ENCODE peak calls at places on chromosomes 2 and 18, in ten cellular contexts. One of them, this sample, is unnamed. For H3K4me1 and H3K9me3, the result is how much of the 10 kb centered on the place peaks cover.

GRCh38 chr2:203870481-203870880 is 2.9 kb downstream of the CTLA4 start:
- DNase-seq in cardiac muscle cell: no peak
- DNase-seq in mammary epithelial cell: no peak
- DNase-seq in CD4-positive, CD25-positive, alpha-beta regulatory T cell: no peak
- DNase-seq in mucosa of descending colon: peak
- DNase-seq in stomach: no peak
- DNase-seq in effector memory CD4-positive, alpha-beta T cell: no peak
- DNase-seq in right atrium auricular region: no peak
- DNase-seq in Peyer's patch: no peak
- DNase-seq in astrocyte: no peak
- DNase-seq in this sample: no peak

GRCh38 chr2:101717041-101717817 is 19.7 kb downstream of the MAP4K4 start:
- DNase-seq in cardiac muscle cell: no peak
- DNase-seq in mammary epithelial cell: no peak
- DNase-seq in CD4-positive, CD25-positive, alpha-beta regulatory T cell: peak
- DNase-seq in mucosa of descending colon: peak
- DNase-seq in stomach: no peak
- DNase-seq in effector memory CD4-positive, alpha-beta T cell: peak
- DNase-seq in right atrium auricular region: no peak
- DNase-seq in Peyer's patch: no peak
- DNase-seq in astrocyte: no peak
- DNase-seq in this sample: peak

GRCh38 chr2:174605687-174606086 is 8.1 kb upstream of the WIPF1 start:
- DNase-seq in cardiac muscle cell: peak
- DNase-seq in mammary epithelial cell: no peak
- DNase-seq in CD4-positive, CD25-positive, alpha-beta regulatory T cell: no peak
- DNase-seq in mucosa of descending colon: no peak
- DNase-seq in stomach: no peak
- DNase-seq in effector memory CD4-positive, alpha-beta T cell: no peak
- DNase-seq in right atrium auricular region: no peak
- DNase-seq in Peyer's patch: no peak
- DNase-seq in astrocyte: peak
- DNase-seq in this sample: no peak

GRCh38 chr18:36398419-36398818 is 100.9 kb downstream of the FHOD3 start:
- DNase-seq in cardiac muscle cell: no peak
- DNase-seq in mammary epithelial cell: peak
- DNase-seq in CD4-positive, CD25-positive, alpha-beta regulatory T cell: no peak
- DNase-seq in mucosa of descending colon: no peak
- DNase-seq in stomach: no peak
- DNase-seq in effector memory CD4-positive, alpha-beta T cell: no peak
- DNase-seq in right atrium auricular region: no peak
- DNase-seq in Peyer's patch: no peak
- DNase-seq in astrocyte: no peak
- DNase-seq in this sample: no peak

GRCh38 chr18:267380-267687 is 513 bp downstream of the THOC1 start:
- DNase-seq in cardiac muscle cell: no peak
- DNase-seq in mammary epithelial cell: no peak
- DNase-seq in CD4-positive, CD25-positive, alpha-beta regulatory T cell: no peak
- DNase-seq in mucosa of descending colon: no peak
- DNase-seq in stomach: no peak
- DNase-seq in effector memory CD4-positive, alpha-beta T cell: no peak
- DNase-seq in right atrium auricular region: no peak
- DNase-seq in Peyer's patch: no peak
- DNase-seq in astrocyte: peak
- DNase-seq in this sample: no peak

GRCh38 chr2:48270209-48270608 is 259.7 kb upstream of the STON1 start:
- DNase-seq in cardiac muscle cell: no peak
- DNase-seq in mammary epithelial cell: no peak
- DNase-seq in CD4-positive, CD25-positive, alpha-beta regulatory T cell: no peak
- DNase-seq in mucosa of descending colon: no peak
- DNase-seq in stomach: no peak
- DNase-seq in effector memory CD4-positive, alpha-beta T cell: no peak
- DNase-seq in right atrium auricular region: no peak
- DNase-seq in Peyer's patch: no peak
- DNase-seq in astrocyte: no peak
- DNase-seq in this sample: no peak

GRCh38 chr2:235148201-235149170 is 196.7 kb downstream of the SH3BP4 start:
- DNase-seq in cardiac muscle cell: no peak
- DNase-seq in mammary epithelial cell: no peak
- DNase-seq in CD4-positive, CD25-positive, alpha-beta regulatory T cell: no peak
- DNase-seq in mucosa of descending colon: no peak
- DNase-seq in stomach: no peak
- DNase-seq in effector memory CD4-positive, alpha-beta T cell: no peak
- DNase-seq in right atrium auricular region: no peak
- DNase-seq in Peyer's patch: no peak
- DNase-seq in astrocyte: no peak
- DNase-seq in this sample: no peak

GRCh38 chr2:157874997-157875719 is 972 bp downstream of the ACVR1 start:
- DNase-seq in cardiac muscle cell: peak
- DNase-seq in mammary epithelial cell: peak
- DNase-seq in CD4-positive, CD25-positive, alpha-beta regulatory T cell: no peak
- DNase-seq in mucosa of descending colon: peak
- DNase-seq in stomach: no peak
- DNase-seq in effector memory CD4-positive, alpha-beta T cell: no peak
- DNase-seq in right atrium auricular region: peak
- DNase-seq in Peyer's patch: no peak
- DNase-seq in astrocyte: peak
- DNase-seq in this sample: peak

GRCh38 chr2:241002275-241003046 is 4.0 kb downstream of the SNED1 start:
- DNase-seq in cardiac muscle cell: no peak
- DNase-seq in mammary epithelial cell: no peak
- DNase-seq in CD4-positive, CD25-positive, alpha-beta regulatory T cell: no peak
- DNase-seq in mucosa of descending colon: no peak
- DNase-seq in stomach: peak
- DNase-seq in effector memory CD4-positive, alpha-beta T cell: no peak
- DNase-seq in right atrium auricular region: peak
- DNase-seq in Peyer's patch: no peak
- DNase-seq in astrocyte: no peak
- DNase-seq in this sample: no peak

GRCh38 chr2:105138643-105139042 is 100.8 kb downstream of the MRPS9 start:
- DNase-seq in cardiac muscle cell: no peak
- DNase-seq in mammary epithelial cell: peak
- DNase-seq in CD4-positive, CD25-positive, alpha-beta regulatory T cell: no peak
- DNase-seq in mucosa of descending colon: no peak
- DNase-seq in stomach: no peak
- DNase-seq in effector memory CD4-positive, alpha-beta T cell: no peak
- DNase-seq in right atrium auricular region: no peak
- DNase-seq in Peyer's patch: no peak
- DNase-seq in astrocyte: no peak
- DNase-seq in this sample: no peak

GRCh38 chr2:161031516-161031915 is 128.7 kb upstream of the TANK start:
- DNase-seq in cardiac muscle cell: no peak
- DNase-seq in mammary epithelial cell: no peak
- DNase-seq in CD4-positive, CD25-positive, alpha-beta regulatory T cell: no peak
- DNase-seq in mucosa of descending colon: no peak
- DNase-seq in stomach: no peak
- DNase-seq in effector memory CD4-positive, alpha-beta T cell: no peak
- DNase-seq in right atrium auricular region: no peak
- DNase-seq in Peyer's patch: no peak
- DNase-seq in astrocyte: peak
- DNase-seq in this sample: no peak

GRCh38 chr2:78540255-78540654 is 485.2 kb upstream of the REG3G start:
- DNase-seq in cardiac muscle cell: no peak
- DNase-seq in mammary epithelial cell: no peak
- DNase-seq in CD4-positive, CD25-positive, alpha-beta regulatory T cell: no peak
- DNase-seq in mucosa of descending colon: no peak
- DNase-seq in stomach: no peak
- DNase-seq in effector memory CD4-positive, alpha-beta T cell: no peak
- DNase-seq in right atrium auricular region: no peak
- DNase-seq in Peyer's patch: no peak
- DNase-seq in astrocyte: no peak
- DNase-seq in this sample: no peak

GRCh38 chr2:62197017-62197586 is 1.2 kb downstream of the B3GNT2 start:
- DNase-seq in cardiac muscle cell: no peak
- DNase-seq in mammary epithelial cell: no peak
- DNase-seq in CD4-positive, CD25-positive, alpha-beta regulatory T cell: peak
- DNase-seq in mucosa of descending colon: peak
- DNase-seq in stomach: no peak
- DNase-seq in effector memory CD4-positive, alpha-beta T cell: no peak
- DNase-seq in right atrium auricular region: no peak
- DNase-seq in Peyer's patch: peak
- DNase-seq in astrocyte: no peak
- DNase-seq in this sample: peak

GRCh38 chr18:6015364-6015763 is 120.0 kb upstream of the TMEM200C start:
- DNase-seq in cardiac muscle cell: no peak
- DNase-seq in mammary epithelial cell: no peak
- DNase-seq in CD4-positive, CD25-positive, alpha-beta regulatory T cell: no peak
- DNase-seq in mucosa of descending colon: no peak
- DNase-seq in stomach: no peak
- DNase-seq in effector memory CD4-positive, alpha-beta T cell: no peak
- DNase-seq in right atrium auricular region: no peak
- DNase-seq in Peyer's patch: no peak
- DNase-seq in astrocyte: peak
- DNase-seq in this sample: no peak

DNA sequence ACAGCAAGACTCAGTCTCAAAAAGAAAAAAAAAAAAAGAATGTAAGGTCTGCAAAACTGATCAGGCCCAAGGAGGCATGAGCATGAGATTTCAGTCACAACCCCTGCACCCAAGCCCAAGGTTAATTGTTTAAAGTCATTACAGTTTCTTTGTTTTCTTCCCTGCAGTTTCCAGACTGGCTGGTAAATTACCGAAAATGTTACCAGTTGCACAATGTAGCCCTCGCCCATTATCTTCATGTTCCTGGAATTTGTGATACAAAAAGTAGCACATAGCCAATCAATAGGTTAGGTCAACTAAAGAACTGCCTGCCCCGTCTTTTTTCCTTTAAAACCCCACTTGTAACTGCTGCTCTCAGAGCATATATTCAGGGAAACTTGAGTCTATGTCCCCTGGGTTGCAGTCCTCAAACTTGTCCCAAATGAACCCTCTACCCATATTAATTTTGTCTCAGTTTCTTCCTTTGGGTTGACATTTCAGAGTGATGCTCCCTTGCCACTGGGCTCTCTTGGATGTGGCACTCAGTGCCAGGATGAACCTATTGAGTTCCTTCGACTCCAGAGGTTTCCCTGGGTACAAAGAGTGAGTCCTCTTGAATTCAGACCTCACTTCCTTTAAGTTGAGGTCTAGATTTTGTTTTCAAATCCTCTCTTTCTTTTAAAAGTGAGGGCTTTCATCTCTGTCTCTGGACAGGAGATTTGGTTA is 216.2 kb upstream of the HS6ST1 start:
- DNase-seq in cardiac muscle cell: peak
- DNase-seq in mammary epithelial cell: no peak
- DNase-seq in CD4-positive, CD25-positive, alpha-beta regulatory T cell: no peak
- DNase-seq in mucosa of descending colon: no peak
- DNase-seq in stomach: no peak
- DNase-seq in effector memory CD4-positive, alpha-beta T cell: no peak
- DNase-seq in right atrium auricular region: no peak
- DNase-seq in Peyer's patch: no peak
- DNase-seq in astrocyte: no peak
- DNase-seq in this sample: no peak
- H3K4me1 ChIP-seq in cardiac muscle cell: under half
- H3K4me1 ChIP-seq in mammary epithelial cell: under half
- H3K4me1 ChIP-seq in CD4-positive, CD25-positive, alpha-beta regulatory T cell: under half
- H3K4me1 ChIP-seq in mucosa of descending colon: under half
- H3K4me1 ChIP-seq in stomach: under half
- H3K4me1 ChIP-seq in effector memory CD4-positive, alpha-beta T cell: under half
- H3K4me1 ChIP-seq in right atrium auricular region: under half
- H3K4me1 ChIP-seq in Peyer's patch: under half
- H3K4me1 ChIP-seq in astrocyte: under half
- H3K4me1 ChIP-seq in this sample: under half

GRCh38 chr2:45876611-45877010 is 225.1 kb downstream of the PRKCE start:
- DNase-seq in cardiac muscle cell: no peak
- DNase-seq in mammary epithelial cell: no peak
- DNase-seq in CD4-positive, CD25-positive, alpha-beta regulatory T cell: no peak
- DNase-seq in mucosa of descending colon: no peak
- DNase-seq in stomach: no peak
- DNase-seq in effector memory CD4-positive, alpha-beta T cell: no peak
- DNase-seq in right atrium auricular region: no peak
- DNase-seq in Peyer's patch: no peak
- DNase-seq in astrocyte: no peak
- DNase-seq in this sample: no peak
- H3K9me3 ChIP-seq in cardiac muscle cell: under half
- H3K9me3 ChIP-seq in mammary epithelial cell: under half
- H3K9me3 ChIP-seq in CD4-positive, CD25-positive, alpha-beta regulatory T cell: under half
- H3K9me3 ChIP-seq in mucosa of descending colon: under half
- H3K9me3 ChIP-seq in stomach: under half
- H3K9me3 ChIP-seq in effector memory CD4-positive, alpha-beta T cell: under half
- H3K9me3 ChIP-seq in right atrium auricular region: under half
- H3K9me3 ChIP-seq in Peyer's patch: under half
- H3K9me3 ChIP-seq in astrocyte: under half
- H3K9me3 ChIP-seq in this sample: under half

GRCh38 chr2:108215794-108216211 is 24.0 kb upstream of the SULT1C3 start:
- DNase-seq in cardiac muscle cell: peak
- DNase-seq in mammary epithelial cell: peak
- DNase-seq in CD4-positive, CD25-positive, alpha-beta regulatory T cell: no peak
- DNase-seq in mucosa of descending colon: no peak
- DNase-seq in stomach: peak
- DNase-seq in effector memory CD4-positive, alpha-beta T cell: no peak
- DNase-seq in right atrium auricular region: no peak
- DNase-seq in Peyer's patch: peak
- DNase-seq in astrocyte: peak
- DNase-seq in this sample: no peak
- H3K4me3 ChIP-seq in cardiac muscle cell: no peak
- H3K4me3 ChIP-seq in mammary epithelial cell: no peak
- H3K4me3 ChIP-seq in CD4-positive, CD25-positive, alpha-beta regulatory T cell: no peak
- H3K4me3 ChIP-seq in mucosa of descending colon: no peak
- H3K4me3 ChIP-seq in stomach: no peak
- H3K4me3 ChIP-seq in effector memory CD4-positive, alpha-beta T cell: no peak
- H3K4me3 ChIP-seq in right atrium auricular region: no peak
- H3K4me3 ChIP-seq in Peyer's patch: no peak
- H3K4me3 ChIP-seq in astrocyte: no peak
- H3K4me3 ChIP-seq in this sample: no peak

GRCh38 chr2:63500398-63500797 is 87.9 kb downstream of the WDPCP start:
- DNase-seq in cardiac muscle cell: no peak
- DNase-seq in mammary epithelial cell: peak
- DNase-seq in CD4-positive, CD25-positive, alpha-beta regulatory T cell: no peak
- DNase-seq in mucosa of descending colon: no peak
- DNase-seq in stomach: no peak
- DNase-seq in effector memory CD4-positive, alpha-beta T cell: no peak
- DNase-seq in right atrium auricular region: no peak
- DNase-seq in Peyer's patch: no peak
- DNase-seq in astrocyte: no peak
- DNase-seq in this sample: no peak

GRCh38 chr2:63494100-63494499 is 94.2 kb downstream of the WDPCP start:
- DNase-seq in cardiac muscle cell: no peak
- DNase-seq in mammary epithelial cell: no peak
- DNase-seq in CD4-positive, CD25-positive, alpha-beta regulatory T cell: no peak
- DNase-seq in mucosa of descending colon: no peak
- DNase-seq in stomach: no peak
- DNase-seq in effector memory CD4-positive, alpha-beta T cell: no peak
- DNase-seq in right atrium auricular region: no peak
- DNase-seq in Peyer's patch: no peak
- DNase-seq in astrocyte: no peak
- DNase-seq in this sample: no peak

GRCh38 chr2:63497561-63497960 is 90.7 kb downstream of the WDPCP start:
- DNase-seq in cardiac muscle cell: no peak
- DNase-seq in mammary epithelial cell: peak
- DNase-seq in CD4-positive, CD25-positive, alpha-beta regulatory T cell: no peak
- DNase-seq in mucosa of descending colon: no peak
- DNase-seq in stomach: no peak
- DNase-seq in effector memory CD4-positive, alpha-beta T cell: no peak
- DNase-seq in right atrium auricular region: no peak
- DNase-seq in Peyer's patch: no peak
- DNase-seq in astrocyte: no peak
- DNase-seq in this sample: no peak

DNA sequence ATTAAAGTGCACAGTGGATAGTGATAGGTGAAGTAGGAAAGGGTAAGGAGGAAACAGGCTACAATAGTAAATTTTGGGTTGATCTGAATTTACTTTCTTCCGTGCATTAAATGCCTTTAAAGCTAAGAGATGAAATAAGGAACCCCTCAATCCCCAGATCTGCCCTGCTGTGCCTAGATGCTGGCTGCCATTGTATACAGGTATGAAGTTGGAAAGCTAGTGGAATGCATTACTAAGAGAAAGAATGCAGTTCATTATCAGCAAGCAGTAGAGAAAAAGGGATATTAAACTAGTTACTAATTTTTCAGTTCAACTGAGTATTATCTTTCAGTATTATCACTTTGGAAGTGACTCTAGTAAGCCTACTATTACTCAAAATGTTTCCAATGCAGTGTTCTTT is 93.3 kb downstream of the WDPCP start:
- DNase-seq in cardiac muscle cell: no peak
- DNase-seq in mammary epithelial cell: no peak
- DNase-seq in CD4-positive, CD25-positive, alpha-beta regulatory T cell: no peak
- DNase-seq in mucosa of descending colon: no peak
- DNase-seq in stomach: no peak
- DNase-seq in effector memory CD4-positive, alpha-beta T cell: no peak
- DNase-seq in right atrium auricular region: no peak
- DNase-seq in Peyer's patch: no peak
- DNase-seq in astrocyte: no peak
- DNase-seq in this sample: no peak
- H3K4me1 ChIP-seq in cardiac muscle cell: under half
- H3K4me1 ChIP-seq in mammary epithelial cell: under half
- H3K4me1 ChIP-seq in CD4-positive, CD25-positive, alpha-beta regulatory T cell: under half
- H3K4me1 ChIP-seq in mucosa of descending colon: under half
- H3K4me1 ChIP-seq in stomach: under half
- H3K4me1 ChIP-seq in effector memory CD4-positive, alpha-beta T cell: under half
- H3K4me1 ChIP-seq in right atrium auricular region: under half
- H3K4me1 ChIP-seq in Peyer's patch: under half
- H3K4me1 ChIP-seq in astrocyte: under half
- H3K4me1 ChIP-seq in this sample: under half

This sample was measured in CD4-positive, alpha-beta memory T cell.